ENCODE peak calls at places on chromosomes 5 and 9, in seven cellular contexts. One of them, this sample, is unnamed.

GRCh38 chr5:176413709-176414191 is 2.6 kb downstream of the CLTB start:
- DNase-seq in SK-N-SH: peak; percentile 6
- DNase-seq in K562: no peak
- DNase-seq in GM12891: no peak
- DNase-seq in H1: no peak
- DNase-seq in HepG2: no peak
- DNase-seq in GM12878: no peak
- DNase-seq in this sample: no peak

GRCh38 chr9:121122450-121123032 is 47.8 kb downstream of the CNTRL start:
- DNase-seq in SK-N-SH: no peak
- DNase-seq in K562: peak; percentile 23
- DNase-seq in GM12891: no peak
- DNase-seq in H1: no peak
- DNase-seq in HepG2: no peak
- DNase-seq in GM12878: peak; percentile 40
- DNase-seq in this sample: no peak

GRCh38 chr5:109653042-109653441 is 36.7 kb upstream of the MAN2A1 start:
- DNase-seq in SK-N-SH: no peak
- DNase-seq in K562: no peak
- DNase-seq in GM12891: no peak
- DNase-seq in H1: no peak
- DNase-seq in HepG2: no peak
- DNase-seq in GM12878: no peak
- DNase-seq in this sample: no peak

GRCh38 chr5:157603333-157604190 is 28.0 kb upstream of the ADAM19 start:
- DNase-seq in SK-N-SH: no peak
- DNase-seq in K562: no peak
- DNase-seq in GM12891: no peak
- DNase-seq in H1: no peak
- DNase-seq in HepG2: peak; percentile 18
- DNase-seq in GM12878: no peak
- DNase-seq in this sample: no peak

GRCh38 chr5:119187776-119188529 is 117.1 kb downstream of the DMXL1 start:
- DNase-seq in SK-N-SH: no peak
- DNase-seq in K562: no peak
- DNase-seq in GM12891: no peak
- DNase-seq in H1: no peak
- DNase-seq in HepG2: no peak
- DNase-seq in GM12878: no peak
- DNase-seq in this sample: no peak

GRCh38 chr9:89179920-89180667 is 1.5 kb upstream of the SHC3 start:
- DNase-seq in SK-N-SH: peak; percentile 88
- DNase-seq in K562: peak; percentile 9
- DNase-seq in GM12891: no peak
- DNase-seq in H1: peak; percentile 75
- DNase-seq in HepG2: peak; percentile 82
- DNase-seq in GM12878: no peak
- DNase-seq in this sample: no peak

GRCh38 chr5:56632199-56632598 is 183.2 kb upstream of the MAP3K1 start:
- DNase-seq in SK-N-SH: no peak
- DNase-seq in K562: no peak
- DNase-seq in GM12891: no peak
- DNase-seq in H1: no peak
- DNase-seq in HepG2: no peak
- DNase-seq in GM12878: no peak
- DNase-seq in this sample: no peak

GRCh38 chr5:74651710-74652109 is 11.2 kb upstream of the ENC1 start:
- DNase-seq in SK-N-SH: no peak
- DNase-seq in K562: peak; percentile 29
- DNase-seq in GM12891: no peak
- DNase-seq in H1: no peak
- DNase-seq in HepG2: no peak
- DNase-seq in GM12878: no peak
- DNase-seq in this sample: no peak

GRCh38 chr5:65803699-65804426 is 81.9 kb downstream of the NLN start:
- DNase-seq in SK-N-SH: no peak
- DNase-seq in K562: no peak
- DNase-seq in GM12891: no peak
- DNase-seq in H1: no peak
- DNase-seq in HepG2: no peak
- DNase-seq in GM12878: no peak
- DNase-seq in this sample: no peak

GRCh38 chr5:113806823-113807222 is 293.3 kb downstream of the YTHDC2 start:
- DNase-seq in SK-N-SH: no peak
- DNase-seq in K562: no peak
- DNase-seq in GM12891: no peak
- DNase-seq in H1: no peak
- DNase-seq in HepG2: no peak
- DNase-seq in GM12878: no peak
- DNase-seq in this sample: no peak

GRCh38 chr5:4730279-4730678 is 409.9 kb upstream of the ADAMTS16 start:
- DNase-seq in SK-N-SH: no peak
- DNase-seq in K562: no peak
- DNase-seq in GM12891: no peak
- DNase-seq in H1: no peak
- DNase-seq in HepG2: no peak
- DNase-seq in GM12878: no peak
- DNase-seq in this sample: no peak

GRCh38 chr5:2742921-2743679 is 8.4 kb downstream of the IRX2 start:
- DNase-seq in SK-N-SH: no peak
- DNase-seq in K562: no peak
- DNase-seq in GM12891: no peak
- DNase-seq in H1: no peak
- DNase-seq in HepG2: no peak
- DNase-seq in GM12878: no peak
- DNase-seq in this sample: no peak

GRCh38 chr5:73451218-73452130 is 2.9 kb upstream of the FOXD1 start:
- DNase-seq in SK-N-SH: peak; percentile 83
- DNase-seq in K562: peak; percentile 73
- DNase-seq in GM12891: no peak
- DNase-seq in H1: no peak
- DNase-seq in HepG2: no peak
- DNase-seq in GM12878: no peak
- DNase-seq in this sample: no peak

GRCh38 chr5:124596595-124597388 is 149.6 kb downstream of the ZNF608 start:
- DNase-seq in SK-N-SH: no peak
- DNase-seq in K562: peak; percentile 65
- DNase-seq in GM12891: no peak
- DNase-seq in H1: no peak
- DNase-seq in HepG2: peak; percentile 89
- DNase-seq in GM12878: no peak
- DNase-seq in this sample: no peak

GRCh38 chr5:13115476-13115875 is 829.0 kb downstream of the DNAH5 start:
- DNase-seq in SK-N-SH: no peak
- DNase-seq in K562: no peak
- DNase-seq in GM12891: no peak
- DNase-seq in H1: no peak
- DNase-seq in HepG2: no peak
- DNase-seq in GM12878: no peak
- DNase-seq in this sample: no peak

GRCh38 chr5:92560698-92561361 is 1020.2 kb downstream of the NR2F1-AS1 start:
- DNase-seq in SK-N-SH: no peak
- DNase-seq in K562: no peak
- DNase-seq in GM12891: no peak
- DNase-seq in H1: peak; percentile 38
- DNase-seq in HepG2: no peak
- DNase-seq in GM12878: no peak
- DNase-seq in this sample: no peak

GRCh38 chr5:172399826-172400225 is 54.5 kb downstream of the SH3PXD2B start:
- DNase-seq in SK-N-SH: no peak
- DNase-seq in K562: no peak
- DNase-seq in GM12891: no peak
- DNase-seq in H1: no peak
- DNase-seq in HepG2: no peak
- DNase-seq in GM12878: no peak
- DNase-seq in this sample: no peak

GRCh38 chr9:134629586-134630392 is 11.8 kb upstream of the COL5A1 start:
- DNase-seq in SK-N-SH: no peak
- DNase-seq in K562: no peak
- DNase-seq in GM12891: no peak
- DNase-seq in H1: no peak
- DNase-seq in HepG2: no peak
- DNase-seq in GM12878: no peak
- DNase-seq in this sample: no peak

GRCh38 chr5:61631438-61631941 is 299.4 kb downstream of the ZSWIM6 start:
- DNase-seq in SK-N-SH: no peak
- DNase-seq in K562: no peak
- DNase-seq in GM12891: no peak
- DNase-seq in H1: no peak
- DNase-seq in HepG2: no peak
- DNase-seq in GM12878: no peak
- DNase-seq in this sample: no peak

GRCh38 chr9:134707031-134707680 is 65.6 kb downstream of the COL5A1 start:
- DNase-seq in SK-N-SH: peak; percentile 98
- DNase-seq in K562: no peak
- DNase-seq in GM12891: no peak
- DNase-seq in H1: no peak
- DNase-seq in HepG2: peak; percentile 7
- DNase-seq in GM12878: no peak
- DNase-seq in this sample: no peak

GRCh38 chr5:126481243-126481642 is 58.0 kb downstream of the GRAMD2B start:
- DNase-seq in SK-N-SH: no peak
- DNase-seq in K562: no peak
- DNase-seq in GM12891: no peak
- DNase-seq in H1: no peak
- DNase-seq in HepG2: no peak
- DNase-seq in GM12878: no peak
- DNase-seq in this sample: no peak

GRCh38 chr5:154199263-154199662 is 8.7 kb downstream of the GALNT10 start:
- DNase-seq in SK-N-SH: no peak
- DNase-seq in K562: peak; percentile 57
- DNase-seq in GM12891: no peak
- DNase-seq in H1: no peak
- DNase-seq in HepG2: peak; percentile 54
- DNase-seq in GM12878: no peak
- DNase-seq in this sample: no peak

GRCh38 chr9:83219154-83219923 is 156.4 kb upstream of the RASEF start:
- DNase-seq in SK-N-SH: peak; percentile 84
- DNase-seq in K562: peak; percentile 23
- DNase-seq in GM12891: no peak
- DNase-seq in H1: peak; percentile 79
- DNase-seq in HepG2: peak; percentile 77
- DNase-seq in GM12878: no peak
- DNase-seq in this sample: no peak

GRCh38 chr5:106093149-106093548 is 1577.6 kb downstream of the EFNA5 start:
- DNase-seq in SK-N-SH: no peak
- DNase-seq in K562: no peak
- DNase-seq in GM12891: no peak
- DNase-seq in H1: no peak
- DNase-seq in HepG2: no peak
- DNase-seq in GM12878: no peak
- DNase-seq in this sample: no peak

GRCh38 chr5:64767959-64768357 is 533 bp downstream of the SREK1IP1 start:
- DNase-seq in SK-N-SH: no peak
- DNase-seq in K562: peak; percentile 38
- DNase-seq in GM12891: no peak
- DNase-seq in H1: no peak
- DNase-seq in HepG2: peak; percentile 3
- DNase-seq in GM12878: no peak
- DNase-seq in this sample: no peak

GRCh38 chr5:179906795-179907569 is 715 bp downstream of the TBC1D9B start:
- DNase-seq in SK-N-SH: peak; percentile 79
- DNase-seq in K562: peak; percentile 30
- DNase-seq in GM12891: no peak
- DNase-seq in H1: no peak
- DNase-seq in HepG2: no peak
- DNase-seq in GM12878: no peak
- DNase-seq in this sample: no peak

GRCh38 chr5:160438316-160439204 is 16.9 kb downstream of the PTTG1 start:
- DNase-seq in SK-N-SH: peak; percentile 63
- DNase-seq in K562: peak; percentile 62
- DNase-seq in GM12891: no peak
- DNase-seq in H1: peak; percentile 25
- DNase-seq in HepG2: peak; percentile 62
- DNase-seq in GM12878: peak; percentile 69
- DNase-seq in this sample: no peak

GRCh38 chr9:79289856-79290255 is 281.9 kb upstream of the TLE4 start:
- DNase-seq in SK-N-SH: no peak
- DNase-seq in K562: no peak
- DNase-seq in GM12891: no peak
- DNase-seq in H1: no peak
- DNase-seq in HepG2: no peak
- DNase-seq in GM12878: no peak
- DNase-seq in this sample: no peak

GRCh38 chr5:35626108-35626507 is 8.4 kb downstream of the SPEF2 start:
- DNase-seq in SK-N-SH: no peak
- DNase-seq in K562: no peak
- DNase-seq in GM12891: no peak
- DNase-seq in H1: no peak
- DNase-seq in HepG2: no peak
- DNase-seq in GM12878: no peak
- DNase-seq in this sample: no peak

GRCh38 chr5:150140830-150141229 is 14.8 kb downstream of the PDGFRB start:
- DNase-seq in SK-N-SH: peak; percentile 82
- DNase-seq in K562: no peak
- DNase-seq in GM12891: no peak
- DNase-seq in H1: no peak
- DNase-seq in HepG2: no peak
- DNase-seq in GM12878: no peak
- DNase-seq in this sample: no peak
- TF ChIP-seq POLR2AphosphoS5 in SK-N-SH: no peak
- TF ChIP-seq POLR2AphosphoS5 in K562: no peak
- TF ChIP-seq POLR2AphosphoS5 in GM12891: no peak
- TF ChIP-seq POLR2AphosphoS5 in H1: no peak
- TF ChIP-seq POLR2AphosphoS5 in HepG2: no peak
- TF ChIP-seq POLR2AphosphoS5 in GM12878: no peak
- TF ChIP-seq POLR2AphosphoS5 in this sample: no peak

GRCh38 chr5:90911169-90911568 is 352.6 kb downstream of the ADGRV1 start:
- DNase-seq in SK-N-SH: no peak
- DNase-seq in K562: no peak
- DNase-seq in GM12891: no peak
- DNase-seq in H1: no peak
- DNase-seq in HepG2: peak; percentile 88
- DNase-seq in GM12878: no peak
- DNase-seq in this sample: no peak
- TF ChIP-seq TAF1 in SK-N-SH: no peak
- TF ChIP-seq TAF1 in K562: no peak
- TF ChIP-seq TAF1 in GM12891: no peak
- TF ChIP-seq TAF1 in H1: no peak
- TF ChIP-seq TAF1 in HepG2: no peak
- TF ChIP-seq TAF1 in GM12878: no peak
- TF ChIP-seq TAF1 in this sample: no peak

GRCh38 chr9:131727184-131727785 is 12.6 kb downstream of the RAPGEF1 start:
- DNase-seq in SK-N-SH: no peak
- DNase-seq in K562: no peak
- DNase-seq in GM12891: no peak
- DNase-seq in H1: no peak
- DNase-seq in HepG2: no peak
- DNase-seq in GM12878: no peak
- DNase-seq in this sample: no peak
- TF ChIP-seq POLR2AphosphoS5 in SK-N-SH: no peak
- TF ChIP-seq POLR2AphosphoS5 in K562: no peak
- TF ChIP-seq POLR2AphosphoS5 in GM12891: no peak
- TF ChIP-seq POLR2AphosphoS5 in H1: no peak
- TF ChIP-seq POLR2AphosphoS5 in HepG2: no peak
- TF ChIP-seq POLR2AphosphoS5 in GM12878: no peak
- TF ChIP-seq POLR2AphosphoS5 in this sample: no peak

DNA sequence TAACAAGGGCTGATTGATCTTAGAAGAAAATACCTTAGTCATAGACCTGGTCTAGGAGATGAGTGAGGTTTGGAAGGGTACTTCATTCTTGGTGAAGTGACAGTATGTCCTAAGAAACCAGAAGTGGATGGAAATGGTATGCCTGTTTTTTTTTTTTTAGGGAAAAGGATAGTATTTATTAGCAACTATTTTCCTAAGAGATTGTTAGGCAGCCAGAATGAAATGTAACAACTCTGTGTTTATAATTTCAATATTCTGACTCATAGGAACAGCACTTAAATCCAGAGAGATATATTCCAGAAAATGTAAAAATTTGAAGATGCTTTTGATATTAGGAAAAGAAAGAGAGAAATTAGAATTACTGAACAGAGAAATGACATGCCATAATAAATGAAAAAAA is 21.2 kb upstream of the ARL14EPL start:
- DNase-seq in SK-N-SH: no peak
- DNase-seq in K562: no peak
- DNase-seq in GM12891: no peak
- DNase-seq in H1: no peak
- DNase-seq in HepG2: no peak
- DNase-seq in GM12878: no peak
- DNase-seq in this sample: no peak
- TF ChIP-seq TAF1 in SK-N-SH: no peak
- TF ChIP-seq TAF1 in K562: no peak
- TF ChIP-seq TAF1 in GM12891: no peak
- TF ChIP-seq TAF1 in H1: no peak
- TF ChIP-seq TAF1 in HepG2: no peak
- TF ChIP-seq TAF1 in GM12878: no peak
- TF ChIP-seq TAF1 in this sample: no peak

This sample was measured in GM12892.